ENCODE peak calls at places on chromosomes 4 and X, in four cellular contexts. T, M, Y and U are unnamed samples.

GRCh38 chr4:148565801-148566200 is 123.6 kb upstream of the NR3C2 start:
- DNase-seq in T (no peak), M (no peak), Y (no peak), U (no peak)

GRCh38 chr4:87119965-87120364 is 100.5 kb downstream of the KLHL8 start:
- DNase-seq in T (no peak), M (no peak), Y (no peak), U (no peak)

GRCh38 chrX:25524150-25524549 is 508.4 kb upstream of the ARX start:
- DNase-seq in T (no peak), M (no peak), Y (no peak), U (no peak)

GRCh38 chrX:119482497-119483480 is 14.5 kb downstream of the SLC25A5 start:
- DNase-seq in T (peak), M (peak), Y (peak), U (no peak)

GRCh38 chr4:183469936-183470335 is 25.5 kb downstream of the CDKN2AIP start:
- DNase-seq in T (no peak), M (no peak), Y (no peak), U (no peak)

GRCh38 chr4:187516224-187516623 is 479.3 kb upstream of the ZFP42 start:
- DNase-seq in T (no peak), M (no peak), Y (no peak), U (no peak)

GRCh38 chr4:128879283-128879682 is 69.8 kb downstream of the JADE1 start:
- DNase-seq in T (no peak), M (no peak), Y (no peak), U (no peak)

GRCh38 chr4:24890561-24890960 is 22.3 kb downstream of the CCDC149 start:
- DNase-seq in T (no peak), M (no peak), Y (no peak), U (no peak)

GRCh38 chr4:127609484-127609883 is 23.3 kb upstream of the INTU start:
- DNase-seq in T (no peak), M (no peak), Y (no peak), U (no peak)

GRCh38 chrX:54788446-54788845 is 9.6 kb downstream of the ITIH6 start:
- DNase-seq in T (no peak), M (no peak), Y (no peak), U (no peak)

GRCh38 chr4:141913928-141914327 is 277.5 kb downstream of the IL15 start:
- DNase-seq in T (no peak), M (no peak), Y (no peak), U (no peak)

GRCh38 chrX:57156397-57157049 is 19.3 kb upstream of the SPIN2A start:
- DNase-seq in T (no peak), M (no peak), Y (peak), U (no peak)

GRCh38 chr4:150038335-150039076 is 39.7 kb upstream of the DCLK2 start:
- DNase-seq in T (no peak), M (no peak), Y (no peak), U (no peak)

GRCh38 chr4:129446074-129446473 is 350.1 kb downstream of the C4orf33 start:
- DNase-seq in T (no peak), M (no peak), Y (no peak), U (no peak)

GRCh38 chr4:15414601-15415091 is 13.2 kb upstream of the C1QTNF7 start:
- DNase-seq in T (no peak), M (no peak), Y (no peak), U (no peak)

GRCh38 chr4:7755529-7755928 is 184.1 kb downstream of the AFAP1 start:
- DNase-seq in T (no peak), M (peak), Y (no peak), U (no peak)

GRCh38 chrX:49309401-49309981 is 6.0 kb downstream of the GAGE10 start:
- DNase-seq in T (no peak), M (no peak), Y (no peak), U (no peak)

GRCh38 chr4:37653601-37654000 is 32.6 kb downstream of the RELL1 start:
- DNase-seq in T (no peak), M (no peak), Y (no peak), U (no peak)

GRCh38 chr4:43282534-43282933 is 390.0 kb downstream of the GRXCR1 start:
- DNase-seq in T (no peak), M (no peak), Y (no peak), U (no peak)

GRCh38 chr4:78057135-78057599 is at the start of gene FRAS1:
- DNase-seq in T (peak), M (no peak), Y (no peak), U (no peak)

GRCh38 chrX:153647461-153648357 is 706 bp downstream of the DUSP9 start:
- DNase-seq in T (peak), M (peak), Y (peak), U (no peak)

GRCh38 chr4:148359769-148360168 is 82.4 kb downstream of the NR3C2 start:
- DNase-seq in T (no peak), M (no peak), Y (no peak), U (no peak)

GRCh38 chr4:73862357-73862756 is 6.8 kb upstream of the CXCL1 start:
- DNase-seq in T (no peak), M (no peak), Y (no peak), U (no peak)

GRCh38 chrX:70720721-70721120 is 187.8 kb downstream of the TEX11 start:
- DNase-seq in T (no peak), M (no peak), Y (no peak), U (no peak)

GRCh38 chrX:2872937-2873336 is 44.2 kb downstream of the GYG2 start:
- DNase-seq in T (no peak), M (no peak), Y (no peak), U (no peak)

GRCh38 chr4:148633720-148634119 is 191.5 kb upstream of the NR3C2 start:
- DNase-seq in T (no peak), M (no peak), Y (no peak), U (no peak)

GRCh38 chr4:58739275-58739674 is 1629.1 kb upstream of the IGFBP7 start:
- DNase-seq in T (no peak), M (no peak), Y (no peak), U (no peak)

GRCh38 chr4:89119166-89119565 is 7.8 kb downstream of the TIGD2 start:
- DNase-seq in T (no peak), M (no peak), Y (no peak), U (no peak)

GRCh38 chr4:124931050-124931449 is 218.5 kb upstream of the ANKRD50 start:
- DNase-seq in T (no peak), M (no peak), Y (no peak), U (no peak)

GRCh38 chr4:72791054-72791453 is 222.0 kb upstream of the ADAMTS3 start:
- DNase-seq in T (no peak), M (no peak), Y (no peak), U (no peak)

GRCh38 chr4:82710202-82710929 is 88.2 kb downstream of the SCD5 start:
- DNase-seq in T (no peak), M (no peak), Y (no peak), U (no peak)

GRCh38 chrX:141879616-141880015 is 24.1 kb upstream of the MAGEC1 start:
- DNase-seq in T (no peak), M (no peak), Y (no peak), U (no peak)

GRCh38 chrX:86348669-86349068 is 200.4 kb downstream of the DACH2 start:
- DNase-seq in T (no peak), M (no peak), Y (no peak), U (no peak)

DNA sequence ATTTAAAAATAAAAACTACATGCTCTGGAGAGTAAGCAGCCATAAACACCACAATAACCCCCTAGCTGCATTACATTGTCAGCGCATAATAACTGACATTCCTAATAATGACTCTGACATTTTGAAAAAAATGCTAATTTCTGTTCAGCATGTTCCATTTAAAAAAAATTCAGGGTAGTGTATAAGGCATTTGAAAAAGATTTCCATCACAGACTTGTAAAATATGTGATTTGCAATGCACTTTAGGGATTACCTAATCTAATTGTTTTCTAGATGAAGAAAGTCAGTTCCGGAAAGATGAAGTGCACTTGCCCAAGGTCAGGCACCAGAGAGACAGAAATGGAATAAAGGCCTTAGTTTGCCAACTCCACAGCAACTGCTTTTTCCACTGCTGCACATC is 55.3 kb downstream of the FANCB start:
- DNase-seq in T (no peak), M (no peak), Y (no peak), U (no peak)
- TF ChIP-seq POLR2A in T (no peak), M (no peak), Y (no peak), U (no peak)

GRCh38 chrX:78496483-78496882 is 162.6 kb downstream of the RTL3 start:
- DNase-seq in T (no peak), M (no peak), Y (no peak), U (no peak)

DNA sequence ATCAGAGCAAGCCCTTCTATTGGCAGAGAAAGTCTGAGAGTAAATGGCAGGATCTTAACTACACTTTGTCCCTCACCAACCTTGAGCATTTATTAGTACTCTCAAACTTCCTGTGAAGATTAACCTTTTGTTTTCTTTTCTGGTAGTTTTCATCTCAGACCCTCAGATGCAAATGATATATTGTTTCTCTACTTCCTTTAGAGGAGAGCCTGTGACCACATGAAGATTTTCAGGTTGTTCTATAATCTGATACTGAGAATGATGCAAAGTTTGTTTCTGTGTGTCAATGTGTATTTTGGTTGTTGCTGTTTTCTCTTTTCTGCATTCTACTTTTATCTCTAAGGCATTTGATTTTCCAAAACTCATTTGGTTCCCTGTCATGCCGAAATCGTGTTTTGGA is 165.8 kb upstream of the CYSLTR1 start:
- DNase-seq in T (no peak), M (no peak), Y (no peak), U (no peak)
- TF ChIP-seq POLR2A in T (no peak), M (no peak), Y (no peak), U (no peak)

DNA sequence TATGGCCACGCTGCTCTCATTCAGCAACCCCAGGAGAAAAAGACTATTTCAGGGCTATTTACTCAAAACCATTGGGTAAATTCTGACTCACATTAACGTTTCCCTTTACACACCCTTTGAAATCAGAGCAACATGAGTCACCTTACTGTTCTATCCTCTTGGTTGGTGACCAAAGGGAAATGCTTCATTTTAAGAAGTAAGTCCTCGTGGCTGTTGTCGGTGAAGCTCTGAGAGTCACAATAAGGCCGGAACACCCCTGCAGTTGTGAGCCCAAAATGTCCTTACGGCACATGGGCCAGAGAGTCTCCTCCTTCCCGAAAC is 56.3 kb upstream of the SPRY1 start:
- DNase-seq in T (no peak), M (no peak), Y (no peak), U (no peak)
- TF ChIP-seq POLR2A in T (no peak), M (no peak), Y (no peak), U (no peak)

GRCh38 chrX:298993-299392 is 17.8 kb downstream of the PLCXD1 start:
- DNase-seq in T (no peak), M (peak), Y (no peak), U (no peak)
- TF ChIP-seq POLR2A in T (no peak), M (no peak), Y (no peak), U (no peak)